ENCODE peak calls at places on chromosome 16, in eight cellular contexts. One of them, this sample, is unnamed.

GRCh38 chr16:72989203-72989991 is 58.5 kb downstream of the ZFHX3 start:
- DNase-seq in neural crest cell: no peak
- DNase-seq in activated B cell treated with CpG ODN at 0.5 μM for 24 hours: no peak
- DNase-seq in T47D: no peak
- DNase-seq in T-cell: no peak
- DNase-seq in activated T-cell treated with anti-CD3 and anti-CD28 coated beads, Interleukin-2, amount 50 U/mL, for 48 hours: no peak
- DNase-seq in WTC11: no peak
- DNase-seq in effector memory CD8-positive, alpha-beta T cell: no peak
- DNase-seq in this sample: no peak

GRCh38 chr16:56286819-56287218 is 95.5 kb downstream of the GNAO1 start:
- DNase-seq in neural crest cell: no peak
- DNase-seq in activated B cell treated with CpG ODN at 0.5 μM for 24 hours: no peak
- DNase-seq in T47D: no peak
- DNase-seq in T-cell: no peak
- DNase-seq in activated T-cell treated with anti-CD3 and anti-CD28 coated beads, Interleukin-2, amount 50 U/mL, for 48 hours: no peak
- DNase-seq in WTC11: no peak
- DNase-seq in effector memory CD8-positive, alpha-beta T cell: no peak
- DNase-seq in this sample: no peak

GRCh38 chr16:67150058-67150832 is 553 bp downstream of the B3GNT9 start:
- DNase-seq in neural crest cell: peak
- DNase-seq in activated B cell treated with CpG ODN at 0.5 μM for 24 hours: no peak
- DNase-seq in T47D: no peak
- DNase-seq in T-cell: no peak
- DNase-seq in activated T-cell treated with anti-CD3 and anti-CD28 coated beads, Interleukin-2, amount 50 U/mL, for 48 hours: peak
- DNase-seq in WTC11: peak
- DNase-seq in effector memory CD8-positive, alpha-beta T cell: no peak
- DNase-seq in this sample: peak

GRCh38 chr16:89598199-89598598 is 15.2 kb upstream of the DPEP1 start:
- DNase-seq in neural crest cell: no peak
- DNase-seq in activated B cell treated with CpG ODN at 0.5 μM for 24 hours: no peak
- DNase-seq in T47D: no peak
- DNase-seq in T-cell: no peak
- DNase-seq in activated T-cell treated with anti-CD3 and anti-CD28 coated beads, Interleukin-2, amount 50 U/mL, for 48 hours: no peak
- DNase-seq in WTC11: no peak
- DNase-seq in effector memory CD8-positive, alpha-beta T cell: no peak
- DNase-seq in this sample: no peak

GRCh38 chr16:87317766-87318121 is 552 bp upstream of the C16orf95 start:
- DNase-seq in neural crest cell: no peak
- DNase-seq in activated B cell treated with CpG ODN at 0.5 μM for 24 hours: no peak
- DNase-seq in T47D: peak
- DNase-seq in T-cell: no peak
- DNase-seq in activated T-cell treated with anti-CD3 and anti-CD28 coated beads, Interleukin-2, amount 50 U/mL, for 48 hours: no peak
- DNase-seq in WTC11: no peak
- DNase-seq in effector memory CD8-positive, alpha-beta T cell: no peak
- DNase-seq in this sample: no peak

GRCh38 chr16:9047689-9048301 is 43.6 kb upstream of the HAPSTR1 start:
- DNase-seq in neural crest cell: peak
- DNase-seq in activated B cell treated with CpG ODN at 0.5 μM for 24 hours: no peak
- DNase-seq in T47D: peak
- DNase-seq in T-cell: no peak
- DNase-seq in activated T-cell treated with anti-CD3 and anti-CD28 coated beads, Interleukin-2, amount 50 U/mL, for 48 hours: peak
- DNase-seq in WTC11: peak
- DNase-seq in effector memory CD8-positive, alpha-beta T cell: no peak
- DNase-seq in this sample: no peak

GRCh38 chr16:55955439-55955838 is 80.3 kb upstream of the CES5A start:
- DNase-seq in neural crest cell: no peak
- DNase-seq in activated B cell treated with CpG ODN at 0.5 μM for 24 hours: no peak
- DNase-seq in T47D: no peak
- DNase-seq in T-cell: no peak
- DNase-seq in activated T-cell treated with anti-CD3 and anti-CD28 coated beads, Interleukin-2, amount 50 U/mL, for 48 hours: no peak
- DNase-seq in WTC11: no peak
- DNase-seq in effector memory CD8-positive, alpha-beta T cell: no peak
- DNase-seq in this sample: no peak

GRCh38 chr16:74446866-74447265 is 25.6 kb upstream of the CLEC18B start:
- DNase-seq in neural crest cell: no peak
- DNase-seq in activated B cell treated with CpG ODN at 0.5 μM for 24 hours: no peak
- DNase-seq in T47D: no peak
- DNase-seq in T-cell: no peak
- DNase-seq in activated T-cell treated with anti-CD3 and anti-CD28 coated beads, Interleukin-2, amount 50 U/mL, for 48 hours: no peak
- DNase-seq in WTC11: no peak
- DNase-seq in effector memory CD8-positive, alpha-beta T cell: no peak
- DNase-seq in this sample: no peak

GRCh38 chr16:3173892-3174617 is 13.9 kb upstream of the OR1F1 start:
- DNase-seq in neural crest cell: peak
- DNase-seq in activated B cell treated with CpG ODN at 0.5 μM for 24 hours: no peak
- DNase-seq in T47D: no peak
- DNase-seq in T-cell: no peak
- DNase-seq in activated T-cell treated with anti-CD3 and anti-CD28 coated beads, Interleukin-2, amount 50 U/mL, for 48 hours: peak
- DNase-seq in WTC11: peak
- DNase-seq in effector memory CD8-positive, alpha-beta T cell: no peak
- DNase-seq in this sample: no peak

GRCh38 chr16:81723098-81723723 is 55.9 kb upstream of the PLCG2 start:
- DNase-seq in neural crest cell: peak
- DNase-seq in activated B cell treated with CpG ODN at 0.5 μM for 24 hours: no peak
- DNase-seq in T47D: peak
- DNase-seq in T-cell: peak
- DNase-seq in activated T-cell treated with anti-CD3 and anti-CD28 coated beads, Interleukin-2, amount 50 U/mL, for 48 hours: no peak
- DNase-seq in WTC11: no peak
- DNase-seq in effector memory CD8-positive, alpha-beta T cell: peak
- DNase-seq in this sample: peak